ENCODE peak calls at places on chromosomes 7 and 10, in four cellular contexts. Y is BJ, S is uterus, V is heart right ventricle. P is an unnamed sample. For H3K27me3, the result is how much of the 10 kb centered on the place peaks cover.

GRCh38 chr10:99809481-99809880 is 27.0 kb downstream of the ABCC2 start:
- DNase-seq in V (no peak), S (no peak), Y (no peak), P (no peak)

GRCh38 chr7:152435384-152436278 is at the start of gene KMT2C:
- DNase-seq in Y (no peak), S (peak), V (peak), P (no peak)

GRCh38 chr10:99234067-99234738 is 1.4 kb downstream of the HPSE2 start:
- DNase-seq in Y (no peak), S (no peak), V (peak), P (no peak)

GRCh38 chr10:122357685-122358084 is 16.8 kb upstream of the PLEKHA1 start:
- DNase-seq in V (no peak), Y (no peak), S (no peak), P (no peak)

GRCh38 chr7:130758429-130759056 is 24.5 kb upstream of the KLF14 start:
- DNase-seq in V (no peak), Y (peak), S (no peak), P (no peak)

GRCh38 chr7:143222782-143223181 is 945 bp downstream of the TAS2R40 start:
- DNase-seq in S (no peak), V (no peak), Y (no peak), P (no peak)

GRCh38 chr10:71740069-71740468 is 20.5 kb upstream of the C10orf105 start:
- DNase-seq in Y (no peak), S (no peak), V (no peak), P (no peak)

GRCh38 chr7:16637279-16637795 is 8.2 kb downstream of the ANKMY2 start:
- DNase-seq in S (no peak), V (no peak), Y (no peak), P (no peak)

GRCh38 chr10:121157998-121158397 is 306.8 kb downstream of the WDR11 start:
- DNase-seq in V (peak), S (peak), Y (no peak), P (no peak)

GRCh38 chr10:80619036-80619435 is 81.3 kb downstream of the SH2D4B start:
- DNase-seq in S (no peak), V (no peak), Y (no peak), P (no peak)

GRCh38 chr10:94500063-94500462 is 45.5 kb upstream of the HELLS start:
- DNase-seq in V (no peak), Y (no peak), S (no peak), P (no peak)

GRCh38 chr7:52475192-52475591 is 560.2 kb upstream of the POM121L12 start:
- DNase-seq in S (no peak), V (no peak), Y (no peak), P (no peak)

GRCh38 chr7:1402110-1402790 is 57.0 kb downstream of the MICALL2 start:
- DNase-seq in V (no peak), S (no peak), Y (no peak), P (no peak)

GRCh38 chr7:136076954-136077353 is 99.8 kb upstream of the MTPN start:
- DNase-seq in S (no peak), V (no peak), Y (no peak), P (no peak)

GRCh38 chr7:27804139-27804538 is 64.2 kb downstream of the TAX1BP1 start:
- DNase-seq in S (no peak), Y (no peak), V (no peak), P (no peak)

GRCh38 chr10:31153692-31154091 is 122.0 kb upstream of the ZNF438 start:
- DNase-seq in Y (no peak), V (no peak), S (no peak), P (no peak)

GRCh38 chr7:133054167-133054840 is 27.6 kb downstream of the CHCHD3 start:
- DNase-seq in S (no peak), V (no peak), Y (no peak), P (no peak)

GRCh38 chr10:123651421-123652047 is 14.6 kb upstream of the GPR26 start:
- DNase-seq in S (no peak), Y (no peak), V (no peak), P (peak)
- H3K27me3 ChIP-seq in S (under half), Y (under half), V (under half), P (under half)

GRCh38 chr7:107370816-107371215 is 99.0 kb upstream of the GPR22 start:
- DNase-seq in S (no peak), Y (no peak), V (no peak), P (no peak)

GRCh38 chr7:107372298-107372697 is 97.6 kb upstream of the GPR22 start:
- DNase-seq in S (no peak), Y (no peak), V (no peak), P (no peak)

GRCh38 chr7:107373354-107373753 is 96.5 kb upstream of the GPR22 start:
- DNase-seq in S (no peak), V (no peak), Y (no peak), P (no peak)
- H3K27me3 ChIP-seq in S (under half), V (under half), Y (under half), P (under half)

GRCh38 chr10:90857635-90858488 is at the start of gene HTR7:
- DNase-seq in V (peak), Y (no peak), S (peak), P (peak)
- H3K27me3 ChIP-seq in V (under half), Y (under half), S (under half), P (under half)

GRCh38 chr10:113261806-113262205 is 291.0 kb upstream of the HABP2 start:
- DNase-seq in Y (no peak), S (no peak), V (no peak), P (no peak)

GRCh38 chr10:113264333-113265131 is 288.3 kb upstream of the HABP2 start:
- DNase-seq in Y (no peak), S (no peak), V (no peak), P (no peak)

GRCh38 chr10:113261130-113261529 is 291.7 kb upstream of the HABP2 start:
- DNase-seq in V (no peak), Y (no peak), S (no peak), P (no peak)

DNA sequence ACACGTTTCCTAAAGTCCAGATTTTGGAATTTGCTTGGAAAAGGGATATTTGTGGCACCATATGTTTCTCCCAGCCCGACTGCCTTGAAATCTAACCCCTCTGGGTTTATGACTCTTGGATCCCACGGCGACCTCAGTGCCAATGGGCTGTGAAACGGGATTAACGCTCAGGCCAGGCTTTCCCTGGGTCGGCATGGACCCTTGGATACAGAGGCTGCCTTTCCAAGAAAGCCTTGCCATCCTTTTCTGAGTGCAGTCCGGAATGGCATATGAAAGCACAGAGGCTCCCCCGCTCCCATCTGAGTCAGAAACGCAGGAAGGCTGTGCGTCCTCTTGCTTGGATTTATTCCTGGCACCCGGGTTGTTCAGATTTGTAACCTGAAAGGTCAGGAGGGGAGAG is 293.0 kb upstream of the HABP2 start:
- DNase-seq in V (no peak), S (no peak), Y (no peak), P (no peak)
- H3K27me3 ChIP-seq in V (under half), S (under half), Y (under half), P (under half)

GRCh38 chr10:97211229-97211628 is 25.5 kb upstream of the SLIT1 start:
- DNase-seq in Y (no peak), S (no peak), V (no peak), P (no peak)
- H3K27me3 ChIP-seq in Y (under half), S (under half), V (under half), P (under half)

GRCh38 chr10:29987471-29987870 is 71.9 kb downstream of the JCAD start:
- DNase-seq in V (no peak), Y (no peak), S (no peak), P (no peak)
- H3K27me3 ChIP-seq in V (under half), Y (under half), S (under half), P (under half)

DNA sequence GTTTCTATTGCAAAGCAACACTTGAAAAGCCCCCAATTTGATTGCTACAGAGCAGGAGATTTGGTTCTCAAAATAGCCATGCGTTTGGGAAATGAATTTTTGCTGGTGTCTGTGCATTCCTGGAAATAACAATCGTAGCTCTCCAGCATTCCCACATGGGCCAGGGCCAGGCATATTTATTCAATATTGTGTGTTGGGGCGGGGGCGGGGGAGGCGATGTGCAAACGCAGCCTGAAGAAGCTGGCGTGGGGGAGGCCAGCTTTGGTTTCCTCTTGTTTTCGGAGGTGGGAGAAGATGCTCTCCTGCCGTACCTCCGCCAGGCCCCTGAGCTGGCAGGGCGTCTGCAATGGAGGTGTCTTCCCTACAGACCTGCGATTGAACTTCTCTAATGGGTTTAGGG is 56.7 kb upstream of the HABP2 start:
- DNase-seq in S (peak), Y (no peak), V (no peak), P (no peak)
- H3K27me3 ChIP-seq in S (under half), Y (under half), V (under half), P (under half)

GRCh38 chr7:106047818-106048490 is 64.2 kb downstream of the SYPL1 start:
- DNase-seq in S (no peak), Y (no peak), V (no peak), P (no peak)

GRCh38 chr7:106050002-106050742 is 61.9 kb downstream of the SYPL1 start:
- DNase-seq in V (no peak), Y (no peak), S (peak), P (no peak)

GRCh38 chr7:106047146-106047545 is 65.0 kb downstream of the SYPL1 start:
- DNase-seq in S (no peak), V (no peak), Y (no peak), P (no peak)

GRCh38 chr7:106049139-106049725 is 62.9 kb downstream of the SYPL1 start:
- DNase-seq in Y (no peak), V (no peak), S (no peak), P (no peak)

DNA sequence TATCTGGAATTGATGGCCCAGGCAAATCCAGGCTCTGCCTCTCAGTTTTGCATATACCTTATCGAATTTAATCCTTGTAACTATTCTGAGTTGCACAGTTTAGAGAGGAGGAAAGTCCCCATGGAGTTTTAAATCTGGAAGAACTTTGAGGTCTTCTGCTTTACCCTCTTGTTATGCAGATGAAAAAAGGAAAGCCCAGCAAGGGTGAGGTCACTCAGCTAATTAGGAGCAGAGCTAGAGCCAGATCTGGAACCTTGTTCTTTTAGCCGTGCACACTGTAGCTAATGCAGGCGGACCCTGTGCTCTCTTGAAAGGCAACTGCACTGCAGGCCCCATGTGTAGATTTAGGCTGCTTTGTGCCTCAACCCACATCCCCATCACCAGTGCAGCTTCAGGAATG is 63.5 kb downstream of the SYPL1 start:
- DNase-seq in V (no peak), Y (no peak), S (no peak), P (no peak)
- H3K27me3 ChIP-seq in V (under half), Y (under half), S (under half), P (under half)

DNA sequence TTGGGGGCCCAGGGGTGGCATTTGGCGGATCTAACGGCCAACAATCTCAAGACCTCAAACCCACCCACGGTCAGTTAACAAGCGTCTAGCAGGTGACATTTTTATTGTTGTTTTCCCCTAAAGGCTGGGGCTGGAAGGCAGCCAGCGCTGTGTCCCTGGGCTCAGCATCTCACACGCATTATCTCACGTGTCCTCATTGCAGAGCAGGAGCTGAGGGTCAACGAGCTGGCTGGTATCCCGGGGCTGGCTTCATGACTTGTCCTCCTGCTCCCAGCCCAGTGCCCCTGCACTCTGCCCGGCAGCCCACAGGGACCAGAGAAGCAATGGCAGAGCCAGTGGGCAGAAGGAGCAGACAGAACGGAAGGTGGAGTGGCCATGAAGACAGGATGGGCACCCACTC is 54.4 kb upstream of the TMEM273 start:
- DNase-seq in Y (no peak), S (no peak), V (peak), P (no peak)
- H3K27me3 ChIP-seq in Y (under half), S (under half), V (under half), P (under half)

GRCh38 chr10:3430501-3430900 is 257.9 kb upstream of the PITRM1 start:
- DNase-seq in V (no peak), Y (no peak), S (no peak), P (no peak)
- H3K27me3 ChIP-seq in V (under half), Y (under half), S (under half), P (under half)